ENCODE peak calls at places on chromosome 11, in eight cellular contexts. R, F, Z, M, U, W, D and S are unnamed samples.

GRCh38 chr11:35971841-35972422 is 28.1 kb downstream of the LDLRAD3 start:
- DNase-seq in F (no peak), D (no peak), M (no peak), Z (no peak), W (no peak), R (no peak), U (no peak), S (no peak)

GRCh38 chr11:61885166-61885778 is 6.1 kb downstream of the FADS3 start:
- DNase-seq in U (no peak), W (no peak), M (no peak), Z (no peak), D (no peak), F (no peak), R (no peak), S (no peak)

GRCh38 chr11:58609723-58610122 is 12.7 kb upstream of the CNTF start:
- DNase-seq in Z (no peak), R (no peak), W (no peak), U (no peak), M (no peak), D (no peak), F (no peak), S (no peak)

GRCh38 chr11:12289667-12290476 is 87.5 kb upstream of the PARVA start:
- DNase-seq in U (no peak), Z (no peak), F (no peak), D (no peak), M (no peak), R (no peak), W (no peak), S (no peak)

GRCh38 chr11:47259178-47259977 is 1.6 kb downstream of the NR1H3 start:
- DNase-seq in F (peak; percentile 35), D (no peak), U (no peak), M (no peak), R (peak; percentile 59), W (no peak), Z (peak; percentile 53), S (no peak)

GRCh38 chr11:108697872-108698473 is 33.1 kb downstream of the DDX10 start:
- DNase-seq in M (no peak), F (peak; percentile 83), U (peak; percentile 36), W (peak; percentile 25), Z (peak; percentile 84), D (peak; percentile 70), R (peak; percentile 89), S (peak; percentile 68)

GRCh38 chr11:117087446-117087845 is 10.8 kb downstream of the SIK3 start:
- DNase-seq in U (no peak), F (no peak), D (no peak), W (no peak), Z (no peak), R (no peak), M (no peak), S (no peak)

GRCh38 chr11:2802389-2803185 is 83.0 kb downstream of the CDKN1C start:
- DNase-seq in W (no peak), F (no peak), R (no peak), Z (no peak), U (no peak), M (peak; percentile 41), D (no peak), S (no peak)

GRCh38 chr11:2742611-2743426 is 43.0 kb upstream of the KCNQ1OT1 start:
- DNase-seq in F (no peak), Z (no peak), M (peak; percentile 51), R (no peak), U (no peak), W (no peak), D (no peak), S (no peak)

GRCh38 chr11:8068605-8069221 is 12.3 kb upstream of the TUB start:
- DNase-seq in U (no peak), W (no peak), F (peak; percentile 85), Z (peak; percentile 91), D (peak; percentile 92), M (no peak), R (peak; percentile 77), S (peak; percentile 95)

GRCh38 chr11:61125310-61125684 is 23.0 kb downstream of the CD5 start:
- DNase-seq in U (no peak), D (no peak), W (no peak), R (no peak), M (no peak), Z (no peak), F (no peak), S (no peak)

GRCh38 chr11:9210922-9211320 is 54.2 kb downstream of the DENND5A start:
- DNase-seq in Z (peak; percentile 14), R (no peak), U (peak; percentile 62), W (peak; percentile 36), F (peak; percentile 39), D (peak; percentile 76), M (no peak), S (no peak)

GRCh38 chr11:77299528-77299993 is 1.9 kb downstream of the GDPD4 start:
- DNase-seq in U (no peak), Z (peak; percentile 45), F (no peak), W (peak; percentile 91), R (no peak), M (no peak), D (peak; percentile 51), S (no peak)

GRCh38 chr11:72038491-72038890 is 39.8 kb downstream of the IL18BP start:
- DNase-seq in F (peak; percentile 84), U (no peak), Z (peak; percentile 81), D (peak; percentile 75), W (no peak), R (peak; percentile 75), M (no peak), S (no peak)

GRCh38 chr11:46918087-46918751 is at the start of gene LRP4:
- DNase-seq in U (no peak), D (peak; percentile 24), W (no peak), Z (no peak), M (peak; percentile 82), R (no peak), F (no peak), S (no peak)

GRCh38 chr11:32615422-32615821 is 31.8 kb downstream of the EIF3M start:
- DNase-seq in D (no peak), M (no peak), U (no peak), R (peak; percentile 72), Z (peak; percentile 5), W (no peak), F (no peak), S (peak; percentile 8)

GRCh38 chr11:103525069-103525468 is 415.8 kb downstream of the DYNC2H1 start:
- DNase-seq in W (no peak), R (peak; percentile 65), U (no peak), Z (peak; percentile 73), M (no peak), D (peak; percentile 90), F (peak; percentile 64), S (peak; percentile 69)

GRCh38 chr11:116835042-116835772 is 2.2 kb downstream of the APOA1 start:
- DNase-seq in Z (peak; percentile 17), R (no peak), W (no peak), M (peak; percentile 62), F (no peak), U (no peak), D (no peak), S (no peak)

GRCh38 chr11:58011771-58012170 is 11.9 kb upstream of the OR9Q1 start:
- DNase-seq in Z (no peak), M (no peak), D (no peak), F (no peak), R (no peak), U (no peak), W (no peak), S (no peak)

GRCh38 chr11:35682230-35683195 is 19.9 kb downstream of the TRIM44 start:
- DNase-seq in D (peak; percentile 29), R (peak; percentile 18), W (no peak), M (no peak), F (peak; percentile 14), U (no peak), Z (peak; percentile 40), S (no peak)

GRCh38 chr11:61037694-61038093 is 64.6 kb upstream of the CD5 start:
- DNase-seq in U (no peak), D (peak; percentile 55), M (no peak), R (peak; percentile 10), F (peak; percentile 28), Z (peak; percentile 1), W (no peak), S (peak; percentile 48)

GRCh38 chr11:114162719-114163123 is 103.2 kb downstream of the ZBTB16 start:
- DNase-seq in R (peak; percentile 100), M (no peak), W (peak; percentile 90), Z (peak; percentile 100), D (peak; percentile 95), F (peak; percentile 100), U (no peak), S (peak; percentile 100)
- TF ChIP-seq CTCF in R (no peak), M (no peak), W (no peak), Z (no peak), D (no peak), F (no peak), U (no peak), S (no peak)

GRCh38 chr11:70883973-70884688 is 368.2 kb downstream of the SHANK2 start:
- DNase-seq in W (no peak), R (no peak), M (peak; percentile 43), D (no peak), F (no peak), U (no peak), Z (peak; percentile 9), S (no peak)
- H3K4me3 ChIP-seq in W (no peak overlapping the region), R (no peak overlapping the region), M (no peak overlapping the region), D (no peak overlapping the region), F (no peak overlapping the region), U (no peak overlapping the region), Z (no peak overlapping the region), S (no peak overlapping the region)

GRCh38 chr11:129695543-129696308 is 119.9 kb upstream of the TMEM45B start:
- DNase-seq in F (peak; percentile 32), M (peak; percentile 87), R (peak; percentile 35), Z (peak; percentile 30), W (no peak), U (peak; percentile 20), D (peak; percentile 39), S (no peak)

GRCh38 chr11:129696309-129696989 is 119.2 kb upstream of the TMEM45B start:
- DNase-seq in W (no peak), U (no peak), F (no peak), M (no peak), D (no peak), R (no peak), Z (no peak), S (no peak)

GRCh38 chr11:129694966-129695365 is 120.7 kb upstream of the TMEM45B start:
- DNase-seq in U (no peak), M (no peak), D (peak; percentile 13), Z (peak; percentile 9), W (no peak), R (no peak), F (peak; percentile 7), S (no peak)

GRCh38 chr11:129691154-129691553 is 124.5 kb upstream of the TMEM45B start:
- DNase-seq in R (no peak), M (no peak), W (no peak), F (no peak), Z (no peak), U (no peak), D (no peak), S (no peak)

GRCh38 chr11:129694538-129694937 is 121.1 kb upstream of the TMEM45B start:
- DNase-seq in Z (no peak), F (no peak), D (no peak), U (no peak), M (no peak), R (no peak), W (no peak), S (no peak)
- TF ChIP-seq CTCF in Z (no peak), F (no peak), D (no peak), U (peak; percentile 40), M (no peak), R (no peak), W (peak; percentile 52), S (no peak)

DNA sequence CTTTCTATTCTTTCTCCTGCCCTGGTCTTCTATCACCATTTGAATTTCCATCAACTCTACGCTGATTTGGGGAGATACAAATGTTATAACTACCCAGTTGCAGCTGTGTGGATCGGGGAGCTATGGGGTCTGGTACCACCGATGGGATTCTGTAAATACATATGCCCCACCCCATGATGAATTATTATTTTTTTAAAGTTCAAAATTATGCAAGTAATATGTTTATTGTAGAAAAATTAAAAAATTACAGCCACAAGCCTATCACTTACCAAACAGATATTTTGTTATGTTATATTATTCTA is 52.4 kb upstream of the CLMP start:
- DNase-seq in R (no peak), D (no peak), W (no peak), U (no peak), Z (no peak), F (no peak), M (no peak), S (no peak)
- H3K4me3 ChIP-seq in R (no peak overlapping the region), D (no peak overlapping the region), W (no peak overlapping the region), U (no peak overlapping the region), Z (no peak overlapping the region), F (no peak overlapping the region), M (no peak overlapping the region), S (no peak overlapping the region)